ENCODE peak calls at places on chromosomes 5 and 9, in four cellular contexts. G, J, E and V are unnamed samples. For H3K4me1, the result is how much of the 10 kb centered on the place peaks cover.

GRCh38 chr5:133385346-133385745 is 227.0 kb downstream of the FSTL4 start:
- DNase-seq in G (no peak), E (no peak), J (no peak), V (no peak)

GRCh38 chr5:107555425-107556090 is 115.2 kb downstream of the EFNA5 start:
- DNase-seq in G (no peak), E (no peak), J (no peak), V (no peak)

GRCh38 chr9:38687389-38687842 is 32.5 kb downstream of the FAM240B start:
- DNase-seq in J (peak), G (peak), E (peak), V (peak)

GRCh38 chr9:112380771-112381181 is 868 bp downstream of the HSDL2 start:
- DNase-seq in E (peak), J (no peak), G (peak), V (no peak)

GRCh38 chr5:150377964-150378694 is 20.6 kb downstream of the TCOF1 start:
- DNase-seq in E (no peak), J (no peak), G (no peak), V (no peak)

GRCh38 chr5:27290166-27290565 is 251.8 kb upstream of the CDH9 start:
- DNase-seq in J (no peak), G (no peak), E (no peak), V (no peak)

GRCh38 chr9:127370651-127371648 is 26.0 kb upstream of the SLC2A8 start:
- DNase-seq in J (no peak), G (no peak), E (no peak), V (no peak)

GRCh38 chr9:35397216-35397698 is 92.7 kb upstream of the RUSC2 start:
- DNase-seq in G (no peak), E (no peak), J (no peak), V (no peak)

GRCh38 chr5:75601996-75602395 is 9.3 kb upstream of the ANKDD1B start:
- DNase-seq in G (no peak), J (no peak), E (no peak), V (no peak)

GRCh38 chr9:125397736-125398135 is 136.1 kb downstream of the GAPVD1 start:
- DNase-seq in G (no peak), E (no peak), J (no peak), V (no peak)

GRCh38 chr9:127177682-127178265 is 55.3 kb upstream of the ANGPTL2 start:
- DNase-seq in E (no peak), G (no peak), J (no peak), V (no peak)

GRCh38 chr5:139474815-139475791 is 4.3 kb downstream of the SMIM33 start:
- DNase-seq in J (no peak), E (no peak), G (peak), V (no peak)

GRCh38 chr9:80698725-80699124 is 990.6 kb downstream of the TLE1 start:
- DNase-seq in G (no peak), J (no peak), E (no peak), V (no peak)

GRCh38 chr9:18865542-18865941 is 167.5 kb downstream of the SAXO1 start:
- DNase-seq in J (no peak), E (no peak), G (no peak), V (no peak)

GRCh38 chr5:41925555-41925946 is 470 bp downstream of the FBXO4 start:
- DNase-seq in E (peak), G (peak), J (no peak), V (no peak)

GRCh38 chr5:57696005-57696755 is 213.6 kb upstream of the ACTBL2 start:
- DNase-seq in G (no peak), J (no peak), E (no peak), V (no peak)

GRCh38 chr5:133783481-133783880 is 171.1 kb upstream of the FSTL4 start:
- DNase-seq in E (no peak), J (no peak), G (no peak), V (no peak)

GRCh38 chr9:115022760-115023434 is 92.5 kb upstream of the TNFSF8 start:
- DNase-seq in G (no peak), J (no peak), E (no peak), V (no peak)

GRCh38 chr5:55850839-55851674 is at the start of gene IL31RA:
- DNase-seq in J (peak), G (no peak), E (peak), V (peak)

DNA sequence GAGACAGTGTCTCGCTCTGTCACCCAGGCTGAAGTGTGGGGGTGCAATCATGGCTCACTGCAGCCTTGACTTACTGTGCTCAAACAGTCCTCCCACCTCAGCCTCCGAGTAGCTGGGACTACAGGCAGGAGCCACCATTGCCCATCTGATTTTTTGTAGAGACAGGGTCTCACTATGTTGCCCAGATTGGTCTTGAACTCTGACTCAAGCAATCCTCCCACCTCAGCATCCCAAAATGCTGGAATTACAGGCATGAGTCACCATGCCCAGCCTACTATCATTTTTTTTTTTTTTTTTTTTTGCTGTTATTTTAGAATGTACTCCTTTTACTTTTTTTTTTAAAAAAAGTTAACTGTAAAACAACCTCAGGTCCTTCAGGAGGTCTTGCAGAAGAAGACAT is 449.0 kb downstream of the CCDC171 start:
- DNase-seq in G (no peak), E (no peak), J (no peak), V (no peak)
- TF ChIP-seq TCF7L2 in G (no peak), E (no peak), J (no peak), V (no peak)

GRCh38 chr5:14215901-14216300 is 72.8 kb downstream of the TRIO start:
- DNase-seq in E (no peak), J (no peak), G (no peak), V (no peak)
- H3K4me1 ChIP-seq in E (half or more), J (under half), G (under half), V (half or more)

GRCh38 chr5:124823336-124823849 is 77.0 kb upstream of the ZNF608 start:
- DNase-seq in G (no peak), E (no peak), J (no peak), V (no peak)

GRCh38 chr5:124825250-124825982 is 79.0 kb upstream of the ZNF608 start:
- DNase-seq in J (no peak), G (no peak), E (no peak), V (no peak)

GRCh38 chr5:124822647-124823046 is 76.2 kb upstream of the ZNF608 start:
- DNase-seq in J (no peak), G (no peak), E (no peak), V (no peak)

GRCh38 chr5:124825983-124826337 is 79.5 kb upstream of the ZNF608 start:
- DNase-seq in E (no peak), G (no peak), J (no peak), V (no peak)

GRCh38 chr5:124824637-124825158 is 78.3 kb upstream of the ZNF608 start:
- DNase-seq in E (no peak), G (no peak), J (no peak), V (no peak)
- TF ChIP-seq TCF7L2 in E (no peak), G (no peak), J (no peak), V (no peak)

GRCh38 chr5:52774005-52774410 is 13.7 kb upstream of the ITGA1 start:
- DNase-seq in J (no peak), G (no peak), E (no peak), V (no peak)

GRCh38 chr5:52770287-52770939 is 17.3 kb upstream of the ITGA1 start:
- DNase-seq in G (no peak), E (no peak), J (no peak), V (no peak)

GRCh38 chr5:52773342-52773741 is 14.4 kb upstream of the ITGA1 start:
- DNase-seq in G (no peak), E (no peak), J (no peak), V (no peak)

GRCh38 chr5:52771343-52772039 is 16.2 kb upstream of the ITGA1 start:
- DNase-seq in G (no peak), E (no peak), J (no peak), V (no peak)

GRCh38 chr5:52772668-52773067 is 15.0 kb upstream of the ITGA1 start:
- DNase-seq in J (no peak), G (no peak), E (no peak), V (no peak)
- H3K4me1 ChIP-seq in J (under half), G (under half), E (under half), V (under half)

GRCh38 chr5:158857376-158857775 is 242.3 kb downstream of the EBF1 start:
- DNase-seq in J (no peak), E (no peak), G (no peak), V (no peak)
- TF ChIP-seq TCF7L2 in J (no peak), E (no peak), G (no peak), V (no peak)

GRCh38 chr9:745761-746414 is 95.6 kb upstream of the DMRT1 start:
- DNase-seq in G (no peak), E (peak), J (no peak), V (no peak)

GRCh38 chr9:744046-744712 is 97.3 kb upstream of the DMRT1 start:
- DNase-seq in J (no peak), E (no peak), G (no peak), V (no peak)

GRCh38 chr9:742104-742503 is 99.4 kb upstream of the DMRT1 start:
- DNase-seq in E (no peak), J (no peak), G (no peak), V (no peak)

GRCh38 chr9:744790-745456 is 96.6 kb upstream of the DMRT1 start:
- DNase-seq in G (no peak), E (peak), J (no peak), V (no peak)

GRCh38 chr9:742914-743594 is 98.4 kb upstream of the DMRT1 start:
- DNase-seq in G (no peak), E (no peak), J (no peak), V (no peak)
- H3K4me1 ChIP-seq in G (under half), E (under half), J (under half), V (under half)